ENCODE peak calls at places on chromosomes 2 and 18, in seven cellular contexts. One of them, this sample, is unnamed. For H3K79me2, the result is how much of the 10 kb centered on the place peaks cover.

GRCh38 chr2:156338578-156338977 is 6.1 kb upstream of the NR4A2 start:
- DNase-seq in mammary epithelial cell: no peak
- DNase-seq in H1: no peak
- DNase-seq in K562: no peak
- DNase-seq in GM23338: no peak
- DNase-seq in PC-3: no peak
- DNase-seq in DND-41: no peak
- DNase-seq in this sample: no peak

GRCh38 chr18:79851981-79852380 is 54.2 kb downstream of the KCNG2 start:
- DNase-seq in mammary epithelial cell: no peak
- DNase-seq in H1: no peak
- DNase-seq in K562: no peak
- DNase-seq in GM23338: no peak
- DNase-seq in PC-3: no peak
- DNase-seq in DND-41: no peak
- DNase-seq in this sample: no peak

GRCh38 chr2:42450136-42450535 is 43.6 kb downstream of the KCNG3 start:
- DNase-seq in mammary epithelial cell: peak
- DNase-seq in H1: no peak
- DNase-seq in K562: no peak
- DNase-seq in GM23338: no peak
- DNase-seq in PC-3: no peak
- DNase-seq in DND-41: no peak
- DNase-seq in this sample: peak

GRCh38 chr2:138115664-138116063 is 151.4 kb downstream of the HNMT start:
- DNase-seq in mammary epithelial cell: peak
- DNase-seq in H1: no peak
- DNase-seq in K562: no peak
- DNase-seq in GM23338: no peak
- DNase-seq in PC-3: peak
- DNase-seq in DND-41: no peak
- DNase-seq in this sample: peak

GRCh38 chr2:86029873-86030272 is 75.8 kb downstream of the POLR1A start:
- DNase-seq in mammary epithelial cell: no peak
- DNase-seq in H1: no peak
- DNase-seq in K562: no peak
- DNase-seq in GM23338: no peak
- DNase-seq in PC-3: no peak
- DNase-seq in DND-41: no peak
- DNase-seq in this sample: no peak

GRCh38 chr2:5691659-5692529 is at the start of gene SOX11:
- DNase-seq in mammary epithelial cell: no peak
- DNase-seq in H1: peak
- DNase-seq in K562: no peak
- DNase-seq in GM23338: peak
- DNase-seq in PC-3: no peak
- DNase-seq in DND-41: no peak
- DNase-seq in this sample: peak

GRCh38 chr2:115122701-115123100 is 680.3 kb downstream of the DPP10 start:
- DNase-seq in mammary epithelial cell: no peak
- DNase-seq in H1: no peak
- DNase-seq in K562: no peak
- DNase-seq in GM23338: no peak
- DNase-seq in PC-3: no peak
- DNase-seq in DND-41: no peak
- DNase-seq in this sample: no peak

GRCh38 chr2:13504808-13505207 is 788.1 kb downstream of the TRIB2 start:
- DNase-seq in mammary epithelial cell: no peak
- DNase-seq in H1: no peak
- DNase-seq in K562: no peak
- DNase-seq in GM23338: no peak
- DNase-seq in PC-3: no peak
- DNase-seq in DND-41: no peak
- DNase-seq in this sample: no peak

GRCh38 chr2:138421971-138422335 is 79.6 kb upstream of the SPOPL start:
- DNase-seq in mammary epithelial cell: peak
- DNase-seq in H1: no peak
- DNase-seq in K562: no peak
- DNase-seq in GM23338: no peak
- DNase-seq in PC-3: peak
- DNase-seq in DND-41: no peak
- DNase-seq in this sample: peak

GRCh38 chr2:239136762-239137161 is 264.1 kb downstream of the HDAC4 start:
- DNase-seq in mammary epithelial cell: no peak
- DNase-seq in H1: no peak
- DNase-seq in K562: no peak
- DNase-seq in GM23338: no peak
- DNase-seq in PC-3: no peak
- DNase-seq in DND-41: no peak
- DNase-seq in this sample: no peak

GRCh38 chr2:110853516-110853915 is 121.1 kb downstream of the ACOXL start:
- DNase-seq in mammary epithelial cell: no peak
- DNase-seq in H1: no peak
- DNase-seq in K562: peak
- DNase-seq in GM23338: peak
- DNase-seq in PC-3: peak
- DNase-seq in DND-41: peak
- DNase-seq in this sample: peak

GRCh38 chr2:17643031-17643615 is 102.6 kb downstream of the VSNL1 start:
- DNase-seq in mammary epithelial cell: peak
- DNase-seq in H1: no peak
- DNase-seq in K562: peak
- DNase-seq in GM23338: no peak
- DNase-seq in PC-3: peak
- DNase-seq in DND-41: no peak
- DNase-seq in this sample: peak

GRCh38 chr2:9232886-9233285 is 26.3 kb downstream of the ASAP2 start:
- DNase-seq in mammary epithelial cell: no peak
- DNase-seq in H1: no peak
- DNase-seq in K562: peak
- DNase-seq in GM23338: no peak
- DNase-seq in PC-3: no peak
- DNase-seq in DND-41: no peak
- DNase-seq in this sample: no peak

GRCh38 chr18:62576858-62577512 is 54.2 kb downstream of the ZCCHC2 start:
- DNase-seq in mammary epithelial cell: no peak
- DNase-seq in H1: no peak
- DNase-seq in K562: no peak
- DNase-seq in GM23338: no peak
- DNase-seq in PC-3: no peak
- DNase-seq in DND-41: no peak
- DNase-seq in this sample: no peak

GRCh38 chr2:236166781-236167296 is 1.3 kb downstream of the GBX2 start:
- DNase-seq in mammary epithelial cell: no peak
- DNase-seq in H1: no peak
- DNase-seq in K562: no peak
- DNase-seq in GM23338: peak
- DNase-seq in PC-3: no peak
- DNase-seq in DND-41: no peak
- DNase-seq in this sample: no peak

GRCh38 chr2:43453771-43454170 is 142.1 kb downstream of the THADA start:
- DNase-seq in mammary epithelial cell: no peak
- DNase-seq in H1: no peak
- DNase-seq in K562: no peak
- DNase-seq in GM23338: no peak
- DNase-seq in PC-3: no peak
- DNase-seq in DND-41: no peak
- DNase-seq in this sample: no peak

GRCh38 chr18:55647331-55647730 is 59.3 kb upstream of the TCF4 start:
- DNase-seq in mammary epithelial cell: no peak
- DNase-seq in H1: no peak
- DNase-seq in K562: no peak
- DNase-seq in GM23338: no peak
- DNase-seq in PC-3: no peak
- DNase-seq in DND-41: no peak
- DNase-seq in this sample: no peak

GRCh38 chr2:60883896-60884295 is 2.5 kb downstream of the REL start:
- DNase-seq in mammary epithelial cell: no peak
- DNase-seq in H1: no peak
- DNase-seq in K562: no peak
- DNase-seq in GM23338: no peak
- DNase-seq in PC-3: no peak
- DNase-seq in DND-41: no peak
- DNase-seq in this sample: no peak

GRCh38 chr2:12932192-12932591 is 215.5 kb downstream of the TRIB2 start:
- DNase-seq in mammary epithelial cell: no peak
- DNase-seq in H1: no peak
- DNase-seq in K562: no peak
- DNase-seq in GM23338: no peak
- DNase-seq in PC-3: no peak
- DNase-seq in DND-41: no peak
- DNase-seq in this sample: no peak

GRCh38 chr2:203876328-203876727 is 8.8 kb downstream of the CTLA4 start:
- DNase-seq in mammary epithelial cell: no peak
- DNase-seq in H1: no peak
- DNase-seq in K562: no peak
- DNase-seq in GM23338: no peak
- DNase-seq in PC-3: no peak
- DNase-seq in DND-41: no peak
- DNase-seq in this sample: no peak

GRCh38 chr2:239444626-239445625 is 44.1 kb upstream of the HDAC4 start:
- DNase-seq in mammary epithelial cell: peak
- DNase-seq in H1: no peak
- DNase-seq in K562: no peak
- DNase-seq in GM23338: no peak
- DNase-seq in PC-3: no peak
- DNase-seq in DND-41: no peak
- DNase-seq in this sample: peak

GRCh38 chr2:215415218-215415617 is 20.6 kb downstream of the FN1 start:
- DNase-seq in mammary epithelial cell: no peak
- DNase-seq in H1: no peak
- DNase-seq in K562: no peak
- DNase-seq in GM23338: no peak
- DNase-seq in PC-3: no peak
- DNase-seq in DND-41: no peak
- DNase-seq in this sample: no peak

GRCh38 chr18:9766076-9766481 is 58.0 kb downstream of the RAB31 start:
- DNase-seq in mammary epithelial cell: no peak
- DNase-seq in H1: no peak
- DNase-seq in K562: no peak
- DNase-seq in GM23338: no peak
- DNase-seq in PC-3: no peak
- DNase-seq in DND-41: no peak
- DNase-seq in this sample: peak

GRCh38 chr2:73925853-73926492 is 707 bp upstream of the DGUOK start:
- DNase-seq in mammary epithelial cell: peak
- DNase-seq in H1: no peak
- DNase-seq in K562: no peak
- DNase-seq in GM23338: peak
- DNase-seq in PC-3: no peak
- DNase-seq in DND-41: no peak
- DNase-seq in this sample: no peak

GRCh38 chr2:192236136-192236535 is 41.4 kb upstream of the TMEFF2 start:
- DNase-seq in mammary epithelial cell: no peak
- DNase-seq in H1: no peak
- DNase-seq in K562: no peak
- DNase-seq in GM23338: no peak
- DNase-seq in PC-3: peak
- DNase-seq in DND-41: no peak
- DNase-seq in this sample: peak

DNA sequence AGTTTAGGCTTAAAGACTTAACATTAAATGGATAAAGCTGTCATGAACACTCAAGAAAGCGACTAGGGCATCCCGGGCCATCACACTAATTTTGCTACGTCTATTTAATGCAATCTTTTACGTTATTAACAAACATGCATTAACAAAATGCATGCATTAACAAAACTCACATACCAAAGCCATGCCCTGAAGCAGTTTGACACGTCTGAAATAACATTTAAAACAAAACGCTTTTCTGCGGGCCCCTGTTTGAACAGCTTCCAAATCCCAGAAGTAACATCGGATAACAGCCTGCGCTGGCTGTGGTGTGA is 458 bp downstream of the B4GALT6 start:
- DNase-seq in mammary epithelial cell: no peak
- DNase-seq in H1: no peak
- DNase-seq in K562: no peak
- DNase-seq in GM23338: no peak
- DNase-seq in PC-3: no peak
- DNase-seq in DND-41: no peak
- DNase-seq in this sample: no peak
- H3K79me2 ChIP-seq in mammary epithelial cell: under half
- H3K79me2 ChIP-seq in H1: half or more
- H3K79me2 ChIP-seq in K562: under half
- H3K79me2 ChIP-seq in GM23338: half or more
- H3K79me2 ChIP-seq in PC-3: under half
- H3K79me2 ChIP-seq in DND-41: half or more
- H3K79me2 ChIP-seq in this sample: under half

GRCh38 chr2:64019083-64019974 is at the start of gene VPS54:
- DNase-seq in mammary epithelial cell: peak
- DNase-seq in H1: no peak
- DNase-seq in K562: peak
- DNase-seq in GM23338: peak
- DNase-seq in PC-3: peak
- DNase-seq in DND-41: peak
- DNase-seq in this sample: peak

GRCh38 chr2:64017811-64018714 is 1.2 kb downstream of the VPS54 start:
- DNase-seq in mammary epithelial cell: peak
- DNase-seq in H1: no peak
- DNase-seq in K562: no peak
- DNase-seq in GM23338: no peak
- DNase-seq in PC-3: peak
- DNase-seq in DND-41: peak
- DNase-seq in this sample: peak

GRCh38 chr2:64021578-64021977 is 2.4 kb upstream of the VPS54 start:
- DNase-seq in mammary epithelial cell: no peak
- DNase-seq in H1: no peak
- DNase-seq in K562: no peak
- DNase-seq in GM23338: no peak
- DNase-seq in PC-3: no peak
- DNase-seq in DND-41: no peak
- DNase-seq in this sample: no peak

GRCh38 chr2:64018715-64019082 is 529 bp downstream of the VPS54 start:
- DNase-seq in mammary epithelial cell: no peak
- DNase-seq in H1: no peak
- DNase-seq in K562: no peak
- DNase-seq in GM23338: peak
- DNase-seq in PC-3: peak
- DNase-seq in DND-41: peak
- DNase-seq in this sample: peak

GRCh38 chr2:64019975-64020281 is 700 bp upstream of the VPS54 start:
- DNase-seq in mammary epithelial cell: peak
- DNase-seq in H1: no peak
- DNase-seq in K562: no peak
- DNase-seq in GM23338: no peak
- DNase-seq in PC-3: peak
- DNase-seq in DND-41: no peak
- DNase-seq in this sample: no peak
- H3K4me2 ChIP-seq in mammary epithelial cell: peak
- H3K4me2 ChIP-seq in H1: peak
- H3K4me2 ChIP-seq in K562: peak
- H3K4me2 ChIP-seq in GM23338: peak
- H3K4me2 ChIP-seq in PC-3: peak
- H3K4me2 ChIP-seq in DND-41: peak
- H3K4me2 ChIP-seq in this sample: peak

GRCh38 chr2:142877265-142877756 is at the start of gene KYNU:
- DNase-seq in mammary epithelial cell: peak
- DNase-seq in H1: no peak
- DNase-seq in K562: no peak
- DNase-seq in GM23338: no peak
- DNase-seq in PC-3: peak
- DNase-seq in DND-41: no peak
- DNase-seq in this sample: peak
- H3K4me3 ChIP-seq in mammary epithelial cell: no peak
- H3K4me3 ChIP-seq in H1: no peak
- H3K4me3 ChIP-seq in K562: no peak
- H3K4me3 ChIP-seq in GM23338: no peak
- H3K4me3 ChIP-seq in PC-3: no peak
- H3K4me3 ChIP-seq in DND-41: no peak
- H3K4me3 ChIP-seq in this sample: no peak

GRCh38 chr2:217903859-217904613 is 98.8 kb downstream of the TNS1 start:
- DNase-seq in mammary epithelial cell: no peak
- DNase-seq in H1: no peak
- DNase-seq in K562: no peak
- DNase-seq in GM23338: no peak
- DNase-seq in PC-3: no peak
- DNase-seq in DND-41: no peak
- DNase-seq in this sample: peak
- H3K79me2 ChIP-seq in mammary epithelial cell: under half
- H3K79me2 ChIP-seq in H1: under half
- H3K79me2 ChIP-seq in K562: under half
- H3K79me2 ChIP-seq in GM23338: under half
- H3K79me2 ChIP-seq in PC-3: under half
- H3K79me2 ChIP-seq in DND-41: under half
- H3K79me2 ChIP-seq in this sample: under half